ENCODE peak calls at places on chromosomes 11 and 22, in six cellular contexts. R is fibroblast of the conjunctiva; V is astrocyte of the cerebellum; D is stimulated activated CD4-positive, alpha-beta T cell treated with anti-CD3 and anti-CD28 coated beads, Interleukin-12 subunit alpha, Interleukin-12 subunit beta, amount 100 ng/mL, for 24 hours; S is ACHN; N is NCI-H2081 treated with DMSO at 0.1 percent for 48 hours. Y is an unnamed sample.

GRCh38 chr11:58061813-58062212 is 31.1 kb downstream of the OR6Q1 start:
- DNase-seq in S (peak; percentile 34), V (peak; percentile 12), N (no peak), R (peak; percentile 41), D (no peak), Y (peak; percentile 21)

GRCh38 chr11:88807349-88807748 is 258.4 kb downstream of the GRM5 start:
- DNase-seq in S (no peak), N (no peak), V (no peak), D (no peak), R (no peak), Y (no peak)

GRCh38 chr11:130894322-130895025 is 21.8 kb downstream of the SNX19 start:
- DNase-seq in V (peak; percentile 60), R (peak; percentile 35), D (peak; percentile 28), S (peak; percentile 60), N (peak; percentile 82), Y (no peak)

GRCh38 chr11:68927280-68928107 is 23.8 kb downstream of the IGHMBP2 start:
- DNase-seq in V (no peak), R (no peak), D (no peak), N (no peak), S (no peak), Y (no peak)

GRCh38 chr22:23565942-23566715 is 14.0 kb downstream of the IGLL1 start:
- DNase-seq in D (no peak), N (no peak), V (no peak), S (no peak), R (no peak), Y (no peak)

GRCh38 chr11:70573701-70574151 is 175.4 kb downstream of the CTTN start:
- DNase-seq in R (no peak), S (no peak), D (no peak), V (no peak), N (no peak), Y (no peak)

GRCh38 chr11:9060700-9061111 is 30.7 kb downstream of the SCUBE2 start:
- DNase-seq in D (peak; percentile 7), N (no peak), R (no peak), S (peak; percentile 25), V (no peak), Y (no peak)

GRCh38 chr11:47891886-47892285 is 43.7 kb upstream of the NUP160 start:
- DNase-seq in N (no peak), R (no peak), V (no peak), S (no peak), D (no peak), Y (no peak)

GRCh38 chr11:69950120-69950519 is 128.0 kb upstream of the ANO1 start:
- DNase-seq in R (no peak), S (no peak), N (no peak), D (no peak), V (no peak), Y (no peak)

GRCh38 chr11:115257286-115258077 is 246.7 kb downstream of the CADM1 start:
- DNase-seq in D (no peak), S (no peak), R (no peak), N (no peak), V (no peak), Y (no peak)

GRCh38 chr11:76839326-76839725 is 21.4 kb upstream of the ACER3 start:
- DNase-seq in D (no peak), S (no peak), R (no peak), N (no peak), V (no peak), Y (no peak)

GRCh38 chr11:128417607-128418324 is 169.6 kb downstream of the ETS1 start:
- DNase-seq in N (no peak), R (peak; percentile 79), D (no peak), V (peak; percentile 37), S (no peak), Y (peak; percentile 76)

GRCh38 chr22:32674925-32675825 is 126.3 kb upstream of the TIMP3 start:
- DNase-seq in V (no peak), N (no peak), D (no peak), R (no peak), S (no peak), Y (no peak)

GRCh38 chr22:45881524-45881875 is 95.5 kb downstream of the WNT7B start:
- DNase-seq in D (no peak), R (no peak), V (no peak), S (no peak), N (no peak), Y (no peak)

GRCh38 chr11:91857194-91857593 is 367.4 kb upstream of the FAT3 start:
- DNase-seq in V (no peak), N (no peak), S (no peak), D (no peak), R (peak; percentile 59), Y (peak; percentile 55)

GRCh38 chr22:25482868-25483639 is 81.4 kb upstream of the GRK3 start:
- DNase-seq in R (no peak), N (no peak), D (no peak), S (no peak), V (no peak), Y (no peak)

GRCh38 chr11:74754507-74755255 is 6.0 kb downstream of the RNF169 start:
- DNase-seq in N (no peak), D (no peak), R (peak; percentile 49), S (peak; percentile 42), V (peak; percentile 57), Y (peak; percentile 51)

GRCh38 chr11:6682936-6683861 is at the start of gene MRPL17:
- DNase-seq in R (peak; percentile 99), V (peak; percentile 99), S (peak; percentile 96), D (peak; percentile 97), N (peak; percentile 94), Y (peak; percentile 93)

GRCh38 chr11:32918427-32918826 is 25.8 kb downstream of the QSER1 start:
- DNase-seq in S (no peak), V (no peak), R (no peak), N (no peak), D (no peak), Y (no peak)

GRCh38 chr11:3160252-3161031 is 4.7 kb downstream of the OSBPL5 start:
- DNase-seq in R (peak; percentile 86), S (peak; percentile 72), V (peak; percentile 90), N (no peak), D (no peak), Y (peak; percentile 85)

GRCh38 chr11:124717786-124718634 is 21.7 kb upstream of the NRGN start:
- DNase-seq in N (no peak), R (no peak), D (no peak), V (peak; percentile 20), S (peak; percentile 25), Y (no peak)

GRCh38 chr11:63917685-63918523 is 940 bp upstream of the RCOR2 start:
- DNase-seq in D (no peak), V (no peak), N (no peak), R (no peak), S (no peak), Y (no peak)

Y was measured in skeletal muscle cell.